ENCODE peak calls at places on chromosome 3, in seven cellular contexts. G is stimulated activated CD4-positive, alpha-beta T cell treated with anti-CD3 and anti-CD28 coated beads, Interleukin-12 subunit alpha, Interleukin-12 subunit beta, amount 100 ng/mL, for 4 hours; V is lung; E is A549; I is activated CD8-positive, alpha-beta memory T cell treated with anti-CD3 and anti-CD28 coated beads, Interleukin-2, amount 50 U/mL, for 48 hours; S is activated CD4-positive, alpha-beta T cell treated with anti-CD3 and anti-CD28 coated beads, Interleukin-2, amount 10 ng/mL, durations not matched to agents 7 days and 5 days; T is cardiac fibroblast. H is an unnamed sample.

GRCh38 chr3:17065315-17065714 is 180.6 kb downstream of the PLCL2 start:
- DNase-seq in E (no peak), T (no peak), I (no peak), G (no peak), V (no peak), S (no peak), H (no peak)

GRCh38 chr3:136621628-136622027 is 130.6 kb downstream of the STAG1 start:
- DNase-seq in I (no peak), G (no peak), T (peak), V (no peak), E (no peak), S (no peak), H (peak)

GRCh38 chr3:184805351-184806038 is 6.5 kb upstream of the VPS8 start:
- DNase-seq in S (no peak), V (no peak), T (no peak), E (no peak), I (no peak), G (no peak), H (peak)

GRCh38 chr3:15097889-15098288 is 1.1 kb downstream of the RBSN start:
- DNase-seq in E (no peak), G (no peak), S (peak), V (no peak), I (peak), T (no peak), H (no peak)

GRCh38 chr3:318903-319302 is 122.3 kb downstream of the CHL1 start:
- DNase-seq in T (no peak), G (no peak), S (no peak), E (no peak), I (no peak), V (no peak), H (no peak)

GRCh38 chr3:69137006-69137405 is 14.6 kb upstream of the LMOD3 start:
- DNase-seq in V (no peak), I (no peak), G (no peak), S (no peak), T (peak), E (no peak), H (no peak)

GRCh38 chr3:134095005-134095404 is 65.3 kb upstream of the SLCO2A1 start:
- DNase-seq in E (no peak), S (no peak), T (no peak), I (no peak), G (no peak), V (no peak), H (no peak)

GRCh38 chr3:170953229-170953628 is 44.8 kb upstream of the EIF5A2 start:
- DNase-seq in S (no peak), G (no peak), T (no peak), I (no peak), V (no peak), E (no peak), H (no peak)

GRCh38 chr3:58535531-58536500 is 1.2 kb downstream of the ACOX2 start:
- DNase-seq in G (no peak), V (no peak), I (no peak), S (no peak), E (peak), T (peak), H (peak)

GRCh38 chr3:33732394-33732793 is 14.3 kb upstream of the CLASP2 start:
- DNase-seq in E (peak), S (peak), I (no peak), V (no peak), G (peak), T (no peak), H (no peak)

GRCh38 chr3:20912406-20912805 is 726.4 kb upstream of the SGO1 start:
- DNase-seq in E (no peak), G (no peak), T (no peak), I (no peak), V (no peak), S (no peak), H (no peak)

GRCh38 chr3:36393563-36393962 is 13.3 kb downstream of the STAC start:
- DNase-seq in S (no peak), E (no peak), T (no peak), G (no peak), V (no peak), I (no peak), H (no peak)

GRCh38 chr3:64161481-64161952 is 63.7 kb downstream of the PRICKLE2 start:
- DNase-seq in I (no peak), G (no peak), T (peak), E (no peak), S (no peak), V (no peak), H (peak)

GRCh38 chr3:47512416-47513124 is 942 bp downstream of the ELP6 start:
- DNase-seq in S (peak), G (peak), V (no peak), T (peak), E (no peak), I (peak), H (peak)

GRCh38 chr3:53729618-53730017 is 116.6 kb downstream of the CHDH start:
- DNase-seq in I (no peak), S (no peak), E (peak), T (no peak), G (no peak), V (no peak), H (no peak)

GRCh38 chr3:160564205-160564922 is 1.0 kb downstream of the KPNA4 start:
- DNase-seq in G (no peak), S (peak), E (peak), I (peak), V (peak), T (no peak), H (peak)

GRCh38 chr3:107013606-107014005 is 363.6 kb upstream of the CCDC54 start:
- DNase-seq in I (no peak), V (no peak), S (no peak), G (no peak), T (no peak), E (no peak), H (no peak)

GRCh38 chr3:43879166-43879565 is 188.4 kb downstream of the ABHD5 start:
- DNase-seq in T (peak), S (no peak), I (no peak), G (no peak), E (peak), V (no peak), H (no peak)

GRCh38 chr3:99777708-99778107 is 40.0 kb upstream of the CMSS1 start:
- DNase-seq in S (no peak), T (no peak), I (no peak), G (no peak), V (no peak), E (no peak), H (no peak)

GRCh38 chr3:160618878-160619277 is 53.5 kb upstream of the KPNA4 start:
- DNase-seq in S (no peak), T (no peak), V (no peak), G (no peak), I (no peak), E (no peak), H (no peak)

GRCh38 chr3:32448686-32449474 is 53.8 kb downstream of the CMTM6 start:
- DNase-seq in I (peak), E (no peak), S (no peak), T (no peak), V (no peak), G (no peak), H (no peak)

GRCh38 chr3:157438371-157438735 is 1.7 kb downstream of the PTX3 start:
- DNase-seq in T (peak), E (no peak), S (no peak), G (no peak), V (no peak), I (no peak), H (no peak)

GRCh38 chr3:146138904-146139303 is 22.1 kb downstream of the PLOD2 start:
- DNase-seq in G (no peak), V (no peak), E (no peak), I (no peak), T (no peak), S (no peak), H (peak)

GRCh38 chr3:39113291-39113690 is 5.8 kb downstream of the TTC21A start:
- DNase-seq in E (no peak), S (no peak), V (no peak), G (no peak), T (no peak), I (peak), H (no peak)

GRCh38 chr3:72639736-72640135 is 208.5 kb downstream of the SHQ1 start:
- DNase-seq in I (no peak), V (no peak), T (no peak), E (no peak), S (no peak), G (no peak), H (no peak)

GRCh38 chr3:8371085-8371551 is 130.5 kb upstream of the LMCD1 start:
- DNase-seq in T (peak), S (no peak), V (no peak), E (no peak), G (no peak), I (no peak), H (peak)

GRCh38 chr3:105513042-105513441 is 146.3 kb downstream of the ALCAM start:
- DNase-seq in V (no peak), S (no peak), G (no peak), T (peak), E (no peak), I (no peak), H (no peak)

GRCh38 chr3:15291589-15292541 is 40.5 kb downstream of the SH3BP5 start:
- DNase-seq in S (peak), I (peak), V (no peak), E (no peak), G (no peak), T (peak), H (no peak)

GRCh38 chr3:183635431-183636220 is at the start of gene KLHL24:
- DNase-seq in G (peak), I (peak), V (peak), S (peak), T (peak), E (peak), H (peak)

GRCh38 chr3:46960081-46960701 is 16.4 kb downstream of the CCDC12 start:
- DNase-seq in E (no peak), T (peak), I (no peak), G (no peak), S (no peak), V (no peak), H (peak)

GRCh38 chr3:38003371-38003816 is 12.8 kb downstream of the VILL start:
- DNase-seq in S (peak), G (peak), T (peak), E (peak), V (no peak), I (peak), H (peak)

GRCh38 chr3:151468284-151468917 is 7.5 kb upstream of the IGSF10 start:
- DNase-seq in V (peak), T (peak), S (peak), E (peak), I (no peak), G (no peak), H (peak)

GRCh38 chr3:193791041-193792032 is 198.3 kb downstream of the OPA1 start:
- DNase-seq in E (no peak), V (peak), I (no peak), G (no peak), T (no peak), S (no peak), H (no peak)

GRCh38 chr3:178900244-178900643 is 171.4 kb downstream of the ZMAT3 start:
- DNase-seq in E (no peak), G (no peak), S (no peak), T (no peak), I (no peak), V (no peak), H (no peak)

GRCh38 chr3:187473778-187474406 is 105.7 kb downstream of the RTP4 start:
- DNase-seq in I (no peak), T (no peak), V (no peak), G (no peak), S (no peak), E (peak), H (no peak)